ENCODE peak calls at places on chromosomes 1 and 21, in four cellular contexts. W is stimulated activated effector memory CD8-positive, alpha-beta T cell treated with anti-CD3 and anti-CD28 coated beads, Interleukin-12 subunit alpha, Interleukin-12 subunit beta, amount 100 ng/mL, for 72 hours; Y is C1 segment of cervical spinal cord; T is fibroblast of lung. L is an unnamed sample.

GRCh38 chr21:16775056-16775455 is 737.8 kb upstream of the CXADR start:
- DNase-seq in T (no peak), Y (peak; percentile 57), W (no peak), L (peak; percentile 17)

GRCh38 chr21:17002628-17003027 is 510.2 kb upstream of the CXADR start:
- DNase-seq in T (peak; percentile 5), Y (no peak), W (no peak), L (no peak)

GRCh38 chr1:86520789-86521521 is 25.9 kb upstream of the CLCA4 start:
- DNase-seq in T (no peak), Y (no peak), W (no peak), L (no peak)

GRCh38 chr1:108199781-108200626 is at the start of gene SLC25A24:
- DNase-seq in T (peak; percentile 79), W (peak; percentile 81), Y (peak; percentile 55), L (peak; percentile 33)

GRCh38 chr1:33390550-33390949 is 40.3 kb downstream of the PHC2 start:
- DNase-seq in Y (no peak), W (no peak), T (peak; percentile 96), L (no peak)

GRCh38 chr21:45409466-45410150 is 4.6 kb downstream of the COL18A1 start:
- DNase-seq in W (no peak), T (no peak), Y (peak; percentile 25), L (no peak)

GRCh38 chr1:16900771-16901170 is 5.0 kb downstream of the RNU1-2 start:
- DNase-seq in T (no peak), W (no peak), Y (no peak), L (no peak)

GRCh38 chr21:44532165-44532564 is 7.8 kb downstream of the KRTAP10-1 start:
- DNase-seq in Y (no peak), T (no peak), W (no peak), L (no peak)

GRCh38 chr1:32361674-32362473 is 411 bp downstream of the FAM229A start:
- DNase-seq in Y (peak; percentile 62), W (no peak), T (peak; percentile 22), L (no peak)

GRCh38 chr1:116360435-116361173 is 12.4 kb upstream of the ATP1A1 start:
- DNase-seq in Y (no peak), W (no peak), T (peak; percentile 64), L (no peak)

GRCh38 chr1:12650001-12650421 is 6.1 kb downstream of the AADACL4 start:
- DNase-seq in Y (no peak), W (no peak), T (peak; percentile 79), L (no peak)

GRCh38 chr1:154863702-154864174 is 6.3 kb downstream of the KCNN3 start:
- DNase-seq in Y (no peak), T (peak; percentile 32), W (no peak), L (no peak)

L was measured in NCI-H2029.